ENCODE peak calls at places on chromosomes 7 and 10, in four cellular contexts. M is gastrocnemius medialis, N is amniotic stem cell, U is bronchial epithelial cell. B is an unnamed sample.

GRCh38 chr10:69801094-69801433 is 642 bp upstream of the COL13A1 start:
- DNase-seq in N (no peak), M (peak), U (peak), B (peak)

GRCh38 chr7:73904219-73905136 is 43.5 kb downstream of the TMEM270 start:
- DNase-seq in N (no peak), M (no peak), U (no peak), B (no peak)

GRCh38 chr10:44294726-44295412 is 90.0 kb downstream of the CXCL12 start:
- DNase-seq in U (no peak), N (no peak), M (no peak), B (no peak)

GRCh38 chr7:20164420-20165145 is 52.6 kb downstream of the MACC1 start:
- DNase-seq in U (no peak), M (no peak), N (no peak), B (no peak)

GRCh38 chr10:132698761-132699391 is 87.1 kb downstream of the NKX6-2 start:
- DNase-seq in M (no peak), N (no peak), U (no peak), B (no peak)

GRCh38 chr10:132003286-132003924 is 21.7 kb upstream of the BNIP3 start:
- DNase-seq in M (no peak), N (no peak), U (no peak), B (no peak)

GRCh38 chr10:78768041-78768569 is 300.7 kb upstream of the ZMIZ1 start:
- DNase-seq in N (no peak), U (no peak), M (no peak), B (peak)

GRCh38 chr10:70381491-70382421 is 669 bp downstream of the LRRC20 start:
- DNase-seq in U (no peak), M (peak), N (no peak), B (peak)

GRCh38 chr7:33744293-33744692 is 161.0 kb upstream of the BMPER start:
- DNase-seq in N (no peak), U (peak), M (no peak), B (peak)

GRCh38 chr10:16950686-16951681 is 133.8 kb upstream of the RSU1 start:
- DNase-seq in N (peak), M (no peak), U (peak), B (peak)

GRCh38 chr7:106756071-106756470 is 95.1 kb upstream of the CCDC71L start:
- DNase-seq in M (no peak), N (no peak), U (no peak), B (no peak)

GRCh38 chr7:80593869-80594587 is 44.4 kb upstream of the CD36 start:
- DNase-seq in N (no peak), M (no peak), U (no peak), B (peak)

GRCh38 chr7:99557940-99558305 is 519 bp upstream of the ZNF655 start:
- DNase-seq in M (no peak), N (no peak), U (no peak), B (no peak)